ENCODE peak calls at places on chromosomes 16 and 17, in eight cellular contexts. F is A549, W is GM12878, V is HCT116, E is HepG2, Y is SK-N-SH, G is H1, J is K562. A is an unnamed sample.

GRCh38 chr17:59618894-59619312 is 792 bp upstream of the CLTC start:
- DNase-seq in J (no peak), E (peak), Y (peak), F (no peak), G (no peak), V (no peak), W (no peak), A (no peak)

GRCh38 chr17:10687497-10687896 is 9.8 kb downstream of the SCO1 start:
- DNase-seq in J (no peak), V (no peak), G (no peak), F (no peak), W (no peak), E (no peak), Y (no peak), A (no peak)

GRCh38 chr16:46629331-46629843 is 8.2 kb upstream of the SHCBP1 start:
- DNase-seq in G (no peak), V (peak), E (peak), J (peak), Y (peak), W (no peak), F (peak), A (peak)

GRCh38 chr16:61836804-61837398 is 199.3 kb downstream of the CDH8 start:
- DNase-seq in F (no peak), W (no peak), J (no peak), E (no peak), Y (no peak), G (no peak), V (no peak), A (no peak)

GRCh38 chr17:82126479-82127314 is 28.7 kb upstream of the FASN start:
- DNase-seq in V (no peak), W (no peak), Y (peak), F (no peak), G (no peak), J (no peak), E (no peak), A (no peak)

GRCh38 chr17:41338961-41339485 is 11.6 kb downstream of the KRT33A start:
- DNase-seq in E (no peak), F (no peak), W (peak), J (no peak), Y (no peak), G (no peak), V (no peak), A (no peak)

GRCh38 chr17:1627219-1627986 is 1.2 kb downstream of the SLC43A2 start:
- DNase-seq in V (no peak), Y (no peak), E (no peak), J (peak), F (no peak), W (no peak), G (no peak), A (peak)

GRCh38 chr17:33370384-33370783 is 77.3 kb upstream of the ASIC2 start:
- DNase-seq in F (no peak), V (no peak), E (no peak), Y (no peak), W (no peak), G (no peak), J (no peak), A (no peak)

GRCh38 chr16:29974291-29975133 is 844 bp downstream of the TAOK2 start:
- DNase-seq in J (peak), V (no peak), E (no peak), G (no peak), Y (peak), W (no peak), F (no peak), A (peak)

GRCh38 chr17:82283208-82283749 is 9.8 kb upstream of the CSNK1D start:
- DNase-seq in J (peak), G (no peak), E (no peak), W (no peak), Y (peak), F (peak), V (no peak), A (peak)

GRCh38 chr17:2684549-2684948 is 27.0 kb downstream of the CLUH start:
- DNase-seq in Y (no peak), W (no peak), E (no peak), V (no peak), F (no peak), J (no peak), G (no peak), A (no peak)

GRCh38 chr17:77385750-77386501 is 245.2 kb downstream of the SEC14L1 start:
- DNase-seq in Y (peak), E (no peak), V (no peak), J (peak), W (no peak), G (no peak), F (no peak), A (no peak)

GRCh38 chr17:78332530-78332929 is 27.3 kb downstream of the SOCS3 start:
- DNase-seq in W (no peak), J (no peak), F (no peak), G (no peak), V (no peak), Y (no peak), E (no peak), A (no peak)

GRCh38 chr17:75684249-75684648 is 17.1 kb downstream of the SAP30BP start:
- DNase-seq in W (no peak), V (no peak), E (no peak), J (no peak), F (no peak), G (no peak), Y (no peak), A (no peak)

GRCh38 chr17:75260679-75261335 is 599 bp downstream of the GGA3 start:
- DNase-seq in F (no peak), V (no peak), J (no peak), E (no peak), W (no peak), G (no peak), Y (peak), A (peak)

GRCh38 chr17:37494401-37494831 is 4.7 kb downstream of the DUSP14 start:
- DNase-seq in W (no peak), E (peak), G (no peak), Y (no peak), J (no peak), V (no peak), F (no peak), A (no peak)

GRCh38 chr16:57380671-57381462 is 8.6 kb downstream of the CX3CL1 start:
- DNase-seq in W (no peak), E (no peak), Y (no peak), G (no peak), F (peak), V (no peak), J (no peak), A (no peak)

GRCh38 chr17:56009795-56010715 is 143.2 kb upstream of the ANKFN1 start:
- DNase-seq in J (no peak), E (no peak), F (no peak), V (no peak), G (no peak), W (no peak), Y (no peak), A (no peak)

GRCh38 chr16:23435500-23435899 is 17.5 kb downstream of the COG7 start:
- DNase-seq in F (peak), J (peak), G (peak), Y (peak), E (peak), V (peak), W (peak), A (peak)

GRCh38 chr17:79948918-79949645 is 86.6 kb downstream of the TBC1D16 start:
- DNase-seq in E (no peak), J (no peak), F (no peak), G (no peak), W (no peak), V (no peak), Y (peak), A (peak)

GRCh38 chr17:77096570-77097214 is 44.1 kb upstream of the SEC14L1 start:
- DNase-seq in F (peak), Y (peak), G (no peak), J (no peak), V (peak), W (no peak), E (peak), A (peak)

GRCh38 chr16:88102597-88102996 is 151.4 kb downstream of the BANP start:
- DNase-seq in W (no peak), G (no peak), V (no peak), F (no peak), J (no peak), Y (peak), E (no peak), A (no peak)

GRCh38 chr17:42198897-42199296 is 4.6 kb upstream of the GHDC start:
- DNase-seq in Y (no peak), E (no peak), W (no peak), J (no peak), F (no peak), V (no peak), G (no peak), A (peak)

DNA sequence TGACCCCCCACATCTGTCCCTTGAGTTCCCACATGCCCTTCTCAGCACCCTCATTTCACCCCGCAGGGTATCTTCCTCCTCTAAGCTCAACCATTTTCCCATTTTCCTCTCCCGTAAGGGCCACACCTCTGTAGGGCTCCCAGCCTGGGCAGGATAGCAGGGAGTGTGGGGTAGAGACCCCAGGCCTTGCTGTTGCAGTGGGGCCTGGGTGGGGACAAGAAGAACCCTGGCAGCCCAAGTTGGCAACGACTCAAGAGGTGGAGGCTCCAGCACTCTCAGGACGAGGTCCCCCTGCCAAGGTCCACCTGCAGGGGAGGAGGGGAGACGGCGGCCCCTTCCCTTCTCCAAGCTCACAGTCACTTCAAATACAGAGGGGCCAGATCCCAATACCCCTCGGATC is 2.0 kb upstream of the TMEM92 start:
- DNase-seq in G (no peak), V (no peak), F (no peak), E (no peak), W (no peak), J (no peak), Y (peak), A (no peak)
- H3K4me3 ChIP-seq in G (no peak), V (no peak), F (peak), E (no peak), W (no peak), J (no peak), Y (no peak), A (no peak)

GRCh38 chr16:84574191-84574590 is 43.7 kb downstream of the COTL1 start:
- DNase-seq in V (no peak), W (no peak), J (no peak), Y (no peak), G (no peak), F (no peak), E (no peak), A (no peak)
- TF ChIP-seq CTCF in V (no peak), W (no peak), J (peak), Y (no peak), G (peak), F (no peak), E (peak), A (no peak)

GRCh38 chr16:28549301-28549899 is 4.3 kb upstream of the SGF29 start:
- DNase-seq in J (no peak), W (no peak), Y (peak), V (peak), E (peak), G (no peak), F (peak), A (peak)
- TF ChIP-seq MAX in J (no peak), W (no peak), Y (no peak), V (no peak), E (no peak), G (no peak), F (no peak), A (no peak)

GRCh38 chr17:48603959-48604769 is 622 bp downstream of the HOXB6 start:
- DNase-seq in J (peak), F (peak), W (no peak), Y (no peak), V (peak), E (no peak), G (no peak), A (no peak)
- H3K4me3 ChIP-seq in J (peak), F (peak), W (no peak), Y (no peak), V (peak), E (no peak), G (no peak), A (no peak)

GRCh38 chr16:50839920-50840729 is 98.2 kb downstream of the CYLD start:
- DNase-seq in Y (no peak), F (no peak), G (no peak), V (no peak), J (no peak), W (no peak), E (no peak), A (peak)
- TF ChIP-seq CTCF in Y (no peak), F (no peak), G (peak), V (no peak), J (no peak), W (no peak), E (peak), A (no peak)

GRCh38 chr17:30173649-30174048 is 57.0 kb downstream of the NSRP1 start:
- DNase-seq in F (no peak), G (no peak), V (no peak), Y (no peak), E (no peak), W (peak), J (no peak), A (no peak)
- TF ChIP-seq MAX in F (no peak), G (no peak), V (no peak), Y (no peak), E (no peak), W (no peak), J (no peak), A (no peak)

GRCh38 chr17:65418622-65419021 is 142.8 kb downstream of the AXIN2 start:
- DNase-seq in Y (no peak), E (no peak), V (no peak), G (no peak), F (no peak), J (no peak), W (no peak), A (no peak)

GRCh38 chr17:65415991-65416390 is 145.5 kb downstream of the AXIN2 start:
- DNase-seq in V (no peak), Y (no peak), F (no peak), E (no peak), G (no peak), W (no peak), J (no peak), A (no peak)

GRCh38 chr17:65417406-65418221 is 143.8 kb downstream of the AXIN2 start:
- DNase-seq in W (no peak), V (no peak), E (no peak), G (no peak), J (no peak), F (no peak), Y (no peak), A (no peak)

GRCh38 chr17:65409381-65409780 is 152.1 kb downstream of the AXIN2 start:
- DNase-seq in V (no peak), E (no peak), Y (no peak), J (no peak), W (no peak), G (no peak), F (no peak), A (no peak)

DNA sequence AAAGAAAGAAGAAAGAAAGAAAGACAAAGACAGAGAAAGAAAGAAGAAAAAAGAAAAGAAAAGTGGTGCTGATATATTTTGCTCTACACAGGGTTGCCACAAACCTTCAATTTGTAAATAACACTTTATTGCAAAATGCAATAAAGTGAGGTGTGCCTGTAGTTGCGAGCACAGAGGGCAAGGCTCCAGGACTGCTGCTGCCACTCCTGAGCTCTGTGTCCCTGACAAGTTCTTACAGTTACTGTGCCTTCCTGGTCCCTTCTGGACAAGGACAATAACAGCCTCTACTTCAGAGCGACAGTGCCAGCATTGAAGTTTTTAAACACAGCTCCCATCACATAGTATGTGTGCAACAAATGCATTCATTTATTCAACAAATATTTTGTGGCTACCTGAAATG is 148.1 kb downstream of the AXIN2 start:
- DNase-seq in G (no peak), Y (no peak), V (no peak), E (no peak), W (no peak), F (no peak), J (no peak), A (no peak)
- H3K4me3 ChIP-seq in G (no peak), Y (no peak), V (no peak), E (no peak), W (no peak), F (no peak), J (no peak), A (no peak)

A was measured in NB4.